ENCODE peak calls at places on chromosomes 2 and 18, in six cellular contexts. K is astrocyte, B is kidney glomerular epithelial cell, D is NCI-H345, N is HT1080, I is HFFc6. L is an unnamed sample.

GRCh38 chr2:136116813-136117390 is 1.0 kb downstream of the CXCR4 start:
- DNase-seq in B (no peak), D (peak), I (no peak), N (no peak), K (no peak), L (peak)

GRCh38 chr18:1665064-1665463 is 760.4 kb downstream of the ADCYAP1 start:
- DNase-seq in N (no peak), D (no peak), K (no peak), B (peak), I (no peak), L (no peak)

GRCh38 chr2:71922501-71923142 is 225.0 kb downstream of the CYP26B1 start:
- DNase-seq in D (no peak), K (no peak), N (no peak), B (no peak), I (no peak), L (no peak)

GRCh38 chr18:34330308-34330707 is 105.6 kb upstream of the NOL4 start:
- DNase-seq in I (no peak), K (no peak), N (no peak), D (peak), B (no peak), L (no peak)

GRCh38 chr2:46328316-46328715 is 31.1 kb downstream of the EPAS1 start:
- DNase-seq in B (no peak), I (no peak), D (no peak), N (no peak), K (no peak), L (no peak)

GRCh38 chr2:219449609-219450008 is 15.0 kb downstream of the SPEG start:
- DNase-seq in N (no peak), K (no peak), I (no peak), D (no peak), B (no peak), L (no peak)

GRCh38 chr2:112321375-112322320 is 46.3 kb downstream of the ZC3H6 start:
- DNase-seq in K (peak), N (no peak), I (no peak), D (no peak), B (peak), L (no peak)

GRCh38 chr2:26243643-26244478 is 571 bp downstream of the HADHA start:
- DNase-seq in B (peak), N (peak), K (peak), I (peak), D (peak), L (no peak)

GRCh38 chr2:46708492-46708891 is 207.1 kb downstream of the MCFD2 start:
- DNase-seq in K (no peak), D (no peak), I (no peak), B (no peak), N (no peak), L (no peak)

GRCh38 chr2:65232636-65233035 is 5.0 kb downstream of the ACTR2 start:
- DNase-seq in B (peak), I (peak), K (peak), D (no peak), N (peak), L (no peak)

GRCh38 chr2:120611961-120612360 is 123.7 kb upstream of the GLI2 start:
- DNase-seq in B (no peak), D (no peak), I (no peak), K (no peak), N (no peak), L (no peak)

GRCh38 chr2:238467062-238467461 is 40.3 kb downstream of the ASB1 start:
- DNase-seq in B (no peak), I (no peak), D (no peak), K (no peak), N (no peak), L (no peak)

GRCh38 chr2:24768601-24769000 is 24.6 kb downstream of the PTRHD1 start:
- DNase-seq in D (no peak), I (no peak), B (no peak), N (no peak), K (no peak), L (no peak)

L was measured in trophoblast cell.